ENCODE peak calls at places on chromosomes 5 and 9, in ten cellular contexts. F is non-pigmented ciliary epithelial cell; G is stimulated activated CD8-positive, alpha-beta memory T cell treated with anti-CD3 and anti-CD28 coated beads, Interleukin-15, amount 100 ng/mL, for 1 hour; X is NCI-H748 treated with DMSO at 0.1 percent for 48 hours; L is AG04450; W is MM.1S; B is PC-9; I is Kasumi-1; S is NCI-H524; C is activated CD8-positive, alpha-beta memory T cell treated with anti-CD3 and anti-CD28 coated beads for 1 hour. K is an unnamed sample.

GRCh38 chr5:54900906-54901725 is 84.3 kb downstream of the ESM1 start:
- DNase-seq in F (peak), G (no peak), X (no peak), L (peak), W (no peak), B (no peak), I (no peak), S (no peak), C (no peak), K (peak)

GRCh38 chr9:98998441-98999151 is 54.9 kb downstream of the COL15A1 start:
- DNase-seq in F (no peak), G (peak), X (peak), L (no peak), W (no peak), B (peak), I (peak), S (peak), C (no peak), K (peak)

GRCh38 chr5:157740211-157740610 is 3.3 kb upstream of the LSM11 start:
- DNase-seq in F (no peak), G (no peak), X (peak), L (no peak), W (peak), B (peak), I (peak), S (no peak), C (no peak), K (peak)

GRCh38 chr5:30918171-30918570 is 275.3 kb upstream of the CDH6 start:
- DNase-seq in F (peak), G (no peak), X (no peak), L (no peak), W (peak), B (peak), I (no peak), S (no peak), C (no peak), K (peak)

GRCh38 chr5:59317023-59317771 is 576.3 kb downstream of the PDE4D start:
- DNase-seq in F (no peak), G (no peak), X (peak), L (no peak), W (no peak), B (peak), I (no peak), S (no peak), C (no peak), K (peak)

GRCh38 chr5:176559683-176560082 is 10.5 kb downstream of the CDHR2 start:
- DNase-seq in F (no peak), G (no peak), X (no peak), L (no peak), W (peak), B (peak), I (no peak), S (peak), C (no peak), K (peak)

GRCh38 chr9:69971643-69972449 is 71.8 kb upstream of the MAMDC2 start:
- DNase-seq in F (peak), G (peak), X (peak), L (no peak), W (peak), B (peak), I (peak), S (peak), C (no peak), K (peak)

GRCh38 chr5:95861221-95861857 is 38.8 kb upstream of the GLRX start:
- DNase-seq in F (peak), G (no peak), X (peak), L (peak), W (no peak), B (peak), I (peak), S (no peak), C (no peak), K (peak)

GRCh38 chr9:20580673-20581072 is 41.6 kb downstream of the MLLT3 start:
- DNase-seq in F (no peak), G (no peak), X (no peak), L (no peak), W (no peak), B (peak), I (no peak), S (no peak), C (no peak), K (no peak)

GRCh38 chr9:72589684-72590555 is 68.5 kb downstream of the TMC1 start:
- DNase-seq in F (no peak), G (no peak), X (no peak), L (no peak), W (no peak), B (no peak), I (no peak), S (no peak), C (no peak), K (no peak)

GRCh38 chr5:142323480-142324376 is 1.1 kb downstream of the SPRY4 start:
- DNase-seq in F (no peak), G (no peak), X (no peak), L (no peak), W (no peak), B (peak), I (peak), S (no peak), C (no peak), K (peak)

GRCh38 chr9:126613656-126614055 is at the start of gene LMX1B:
- DNase-seq in F (no peak), G (no peak), X (peak), L (no peak), W (no peak), B (no peak), I (no peak), S (peak), C (no peak), K (peak)

GRCh38 chr5:136374638-136375037 is 9.3 kb upstream of the TRPC7 start:
- DNase-seq in F (no peak), G (no peak), X (no peak), L (no peak), W (no peak), B (no peak), I (no peak), S (no peak), C (no peak), K (no peak)